ENCODE peak calls at places on chromosomes 13 and 19, in seven cellular contexts. Y, V, B, D, H, O and L are unnamed samples.

GRCh38 chr13:49062297-49062896 is 86.7 kb downstream of the FNDC3A start:
- DNase-seq in V (no peak), O (no peak), D (no peak), Y (no peak), B (no peak), H (no peak), L (no peak)

GRCh38 chr13:31038834-31039552 is 106.5 kb downstream of the TEX26 start:
- DNase-seq in B (no peak), O (no peak), V (no peak), D (no peak), H (no peak), Y (no peak), L (peak)

GRCh38 chr13:20051366-20051765 is 92.8 kb downstream of the ZMYM2 start:
- DNase-seq in Y (no peak), H (no peak), D (no peak), B (no peak), O (no peak), V (no peak), L (no peak)

GRCh38 chr13:104314321-104314720 is 1248.1 kb upstream of the SLC10A2 start:
- DNase-seq in O (no peak), H (no peak), Y (no peak), D (no peak), B (no peak), V (no peak), L (no peak)

GRCh38 chr13:114012141-114012540 is 38.3 kb upstream of the C13orf46 start:
- DNase-seq in B (no peak), H (no peak), D (no peak), V (no peak), Y (no peak), O (no peak), L (no peak)

GRCh38 chr19:16168465-16169081 is 4.8 kb downstream of the CIB3 start:
- DNase-seq in B (peak), D (no peak), Y (no peak), V (no peak), O (no peak), H (no peak), L (no peak)

GRCh38 chr13:35866801-35867200 is 264.4 kb downstream of the DCLK1 start:
- DNase-seq in V (no peak), Y (no peak), B (no peak), O (no peak), D (no peak), H (no peak), L (no peak)

GRCh38 chr13:110338441-110339101 is 31.5 kb downstream of the COL4A2 start:
- DNase-seq in Y (no peak), D (no peak), H (peak), B (no peak), V (no peak), O (no peak), L (no peak)

GRCh38 chr19:15828121-15828620 is 12.7 kb upstream of the OR10H1 start:
- DNase-seq in D (no peak), O (no peak), V (no peak), Y (no peak), H (no peak), B (peak), L (no peak)

GRCh38 chr19:38247734-38248268 is 8.4 kb downstream of the PPP1R14A start:
- DNase-seq in O (no peak), Y (no peak), D (no peak), V (no peak), H (no peak), B (no peak), L (no peak)

GRCh38 chr13:33494596-33495214 is 209.2 kb upstream of the STARD13 start:
- DNase-seq in Y (no peak), B (no peak), H (no peak), D (no peak), V (no peak), O (no peak), L (no peak)

GRCh38 chr13:50156140-50156539 is 140.9 kb downstream of the KCNRG start:
- DNase-seq in O (no peak), D (no peak), B (no peak), H (no peak), V (no peak), Y (no peak), L (no peak)

GRCh38 chr13:90493667-90494066 is 853.8 kb upstream of the MIR17HG start:
- DNase-seq in H (no peak), B (no peak), D (no peak), O (no peak), V (no peak), Y (no peak), L (no peak)

GRCh38 chr13:80430561-80430960 is 89.6 kb upstream of the SPRY2 start:
- DNase-seq in O (no peak), D (no peak), V (no peak), H (no peak), Y (no peak), B (no peak), L (no peak)

GRCh38 chr19:39411006-39411831 is 1.2 kb upstream of the PLEKHG2 start:
- DNase-seq in O (no peak), B (no peak), V (peak), D (peak), H (peak), Y (peak), L (no peak)

GRCh38 chr19:16289594-16289993 is 35.0 kb upstream of the KLF2 start:
- DNase-seq in V (no peak), O (no peak), H (no peak), B (no peak), Y (no peak), D (no peak), L (no peak)

GRCh38 chr19:54949412-54949811 is 2.1 kb upstream of the NLRP7 start:
- DNase-seq in H (no peak), B (no peak), D (no peak), O (no peak), Y (no peak), V (no peak), L (no peak)

GRCh38 chr13:67136157-67136556 is 94.0 kb downstream of the PCDH9 start:
- DNase-seq in D (no peak), V (no peak), Y (peak), H (no peak), O (no peak), B (no peak), L (no peak)

GRCh38 chr13:97434417-97435296 is 688 bp downstream of the RAP2A start:
- DNase-seq in Y (peak), B (no peak), D (peak), O (no peak), H (peak), V (peak), L (no peak)

GRCh38 chr13:20412761-20413355 is 112.8 kb downstream of the CRYL1 start:
- DNase-seq in Y (no peak), B (no peak), O (peak), D (no peak), H (no peak), V (no peak), L (no peak)

GRCh38 chr13:50016421-50016820 is 1.2 kb downstream of the KCNRG start:
- DNase-seq in V (no peak), B (no peak), D (no peak), O (no peak), H (no peak), Y (no peak), L (no peak)

GRCh38 chr13:70357031-70357430 is 248.8 kb upstream of the KLHL1 start:
- DNase-seq in V (no peak), O (no peak), Y (no peak), B (no peak), D (no peak), H (no peak), L (no peak)

GRCh38 chr13:94952787-94953186 is 240.4 kb upstream of the SOX21 start:
- DNase-seq in V (no peak), O (no peak), Y (no peak), B (no peak), D (no peak), H (no peak), L (no peak)

GRCh38 chr13:71780546-71780945 is 86.5 kb downstream of the DACH1 start:
- DNase-seq in B (no peak), Y (no peak), V (no peak), O (no peak), H (no peak), D (no peak), L (no peak)

GRCh38 chr13:98315466-98315865 is 138.4 kb upstream of the RNF113B start:
- DNase-seq in V (no peak), O (no peak), B (no peak), Y (no peak), H (no peak), D (no peak), L (no peak)

GRCh38 chr13:46893820-46894533 is 2.9 kb downstream of the HTR2A start:
- DNase-seq in O (peak), Y (peak), B (peak), H (no peak), D (peak), V (peak), L (peak)

GRCh38 chr19:35545001-35545854 is at the start of gene TMEM147:
- DNase-seq in O (peak), Y (peak), H (peak), D (peak), B (peak), V (peak), L (peak)

GRCh38 chr13:36369268-36370107 is 23.3 kb upstream of the SPART start:
- DNase-seq in B (no peak), D (no peak), O (no peak), V (no peak), H (no peak), Y (no peak), L (no peak)

GRCh38 chr19:6458695-6459355 is 767 bp downstream of the SLC25A23 start:
- DNase-seq in Y (peak), V (no peak), B (no peak), H (no peak), O (no peak), D (peak), L (no peak)

GRCh38 chr19:1742989-1743696 is 10.2 kb upstream of the ONECUT3 start:
- DNase-seq in D (no peak), V (no peak), H (no peak), Y (no peak), B (no peak), O (no peak), L (no peak)
- TF ChIP-seq POLR2AphosphoS5 in D (no peak), V (no peak), H (no peak), Y (no peak), B (no peak), O (no peak), L (no peak)

GRCh38 chr19:18006895-18007604 is 920 bp upstream of the ARRDC2 start:
- DNase-seq in D (peak), H (peak), Y (peak), O (no peak), V (peak), B (peak), L (peak)
- TF ChIP-seq POLR2A in D (no peak), H (no peak), Y (no peak), O (no peak), V (peak), B (no peak), L (no peak)

DNA sequence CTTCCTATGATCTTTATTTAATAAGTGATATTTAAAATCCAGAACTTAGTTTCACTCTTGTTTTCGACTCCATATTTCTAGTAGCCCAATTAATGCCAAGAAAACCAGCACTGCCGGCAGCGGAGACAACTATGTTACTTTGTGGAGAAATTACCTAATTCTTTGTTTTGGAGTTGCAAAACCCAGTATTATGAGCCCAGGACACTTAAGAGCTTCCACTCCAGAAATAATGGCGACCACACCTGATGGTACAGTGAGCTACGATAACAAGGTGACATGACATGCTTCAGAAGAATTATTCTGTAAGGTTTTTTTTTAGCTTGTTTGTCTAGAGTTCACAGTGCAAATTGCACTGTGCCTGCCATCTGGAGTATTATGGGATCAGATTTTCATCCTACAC is 136.4 kb downstream of the ZAR1L start:
- DNase-seq in V (no peak), O (no peak), Y (peak), H (no peak), B (no peak), D (no peak), L (no peak)
- TF ChIP-seq POLR2AphosphoS5 in V (no peak), O (no peak), Y (no peak), H (no peak), B (no peak), D (no peak), L (no peak)

GRCh38 chr19:18636183-18636968 is 452 bp upstream of the KLHL26 start:
- DNase-seq in H (peak), O (peak), V (peak), D (peak), Y (peak), B (peak), L (peak)

GRCh38 chr19:18637644-18638630 is 1.1 kb downstream of the KLHL26 start:
- DNase-seq in O (no peak), D (peak), V (no peak), H (peak), B (peak), Y (peak), L (no peak)

GRCh38 chr19:18635831-18636182 is 1.0 kb upstream of the KLHL26 start:
- DNase-seq in V (no peak), B (no peak), D (no peak), O (no peak), H (no peak), Y (no peak), L (no peak)

GRCh38 chr19:18634612-18635290 is 2.1 kb upstream of the KLHL26 start:
- DNase-seq in H (no peak), B (no peak), D (no peak), V (no peak), Y (no peak), O (no peak), L (no peak)

GRCh38 chr19:18636969-18637629 is at the start of gene KLHL26:
- DNase-seq in B (no peak), Y (no peak), D (no peak), H (no peak), V (no peak), O (no peak), L (no peak)
- TF ChIP-seq POLR2A in B (peak), Y (no peak), D (no peak), H (no peak), V (no peak), O (no peak), L (no peak)

GRCh38 chr19:48737360-48737998 is 2.9 kb downstream of the RASIP1 start:
- DNase-seq in B (peak), O (no peak), D (peak), Y (no peak), V (no peak), H (no peak), L (no peak)
- TF ChIP-seq POLR2AphosphoS5 in B (no peak), O (no peak), D (no peak), Y (no peak), V (no peak), H (no peak), L (no peak)